ENCODE peak calls at places on chromosomes 16 and 17, in seven cellular contexts. M, I, J, N, F, G and R are unnamed samples.

GRCh38 chr17:2337152-2337810 is at the start of gene SGSM2:
- DNase-seq in M (peak), I (peak), N (peak), J (peak), G (peak), F (peak), R (no peak)

GRCh38 chr16:81495321-81496234 is 51.0 kb downstream of the CMIP start:
- DNase-seq in I (no peak), G (no peak), F (peak), N (no peak), J (no peak), M (no peak), R (no peak)

GRCh38 chr16:83781-84615 is 6.0 kb downstream of the MPG start:
- DNase-seq in G (no peak), I (peak), J (peak), N (no peak), F (peak), M (no peak), R (no peak)

GRCh38 chr16:794091-794842 is 5.8 kb downstream of the CHTF18 start:
- DNase-seq in F (no peak), J (no peak), M (no peak), I (no peak), G (no peak), N (no peak), R (no peak)

GRCh38 chr17:74145756-74146155 is 57.7 kb upstream of the RPL38 start:
- DNase-seq in J (no peak), G (peak), I (no peak), M (no peak), N (no peak), F (no peak), R (no peak)

GRCh38 chr17:79080761-79081290 is 6.2 kb downstream of the ENGASE start:
- DNase-seq in G (no peak), J (no peak), M (no peak), I (no peak), N (no peak), F (no peak), R (no peak)

GRCh38 chr17:28170771-28171170 is 128.3 kb downstream of the NLK start:
- DNase-seq in J (no peak), N (no peak), G (no peak), F (peak), I (no peak), M (no peak), R (no peak)

GRCh38 chr16:89292443-89293078 is 75.1 kb downstream of the ZNF778 start:
- DNase-seq in M (peak), J (no peak), I (no peak), N (no peak), F (no peak), G (peak), R (no peak)

GRCh38 chr16:66640724-66641314 is 36.3 kb downstream of the CMTM3 start:
- DNase-seq in J (no peak), N (no peak), M (no peak), G (no peak), I (no peak), F (no peak), R (no peak)

GRCh38 chr17:48995871-48996695 is 1.1 kb upstream of the IGF2BP1 start:
- DNase-seq in F (no peak), N (no peak), G (peak), I (no peak), M (no peak), J (no peak), R (no peak)

GRCh38 chr16:57723170-57723569 is 12.4 kb upstream of the KATNB1 start:
- DNase-seq in G (peak), M (no peak), I (no peak), J (peak), N (no peak), F (no peak), R (peak)

GRCh38 chr16:57649846-57650245 is 18.3 kb upstream of the ADGRG3 start:
- DNase-seq in G (no peak), I (no peak), J (no peak), F (no peak), M (no peak), N (no peak), R (no peak)

GRCh38 chr16:4862639-4863038 is 15.4 kb downstream of the UBN1 start:
- DNase-seq in M (peak), F (no peak), I (no peak), J (no peak), N (no peak), G (no peak), R (no peak)

GRCh38 chr17:33381201-33381600 is 88.1 kb upstream of the ASIC2 start:
- DNase-seq in G (peak), I (no peak), N (no peak), F (no peak), M (no peak), J (peak), R (no peak)

GRCh38 chr17:69951058-69951457 is 124.0 kb upstream of the KCNJ16 start:
- DNase-seq in J (no peak), G (no peak), M (no peak), N (no peak), F (no peak), I (no peak), R (no peak)

GRCh38 chr17:78991906-78992532 is 12.3 kb upstream of the LGALS3BP start:
- DNase-seq in J (no peak), F (no peak), M (no peak), G (no peak), I (peak), N (peak), R (no peak)

GRCh38 chr17:52390422-52390821 is 231.9 kb upstream of the CA10 start:
- DNase-seq in F (no peak), I (no peak), M (no peak), N (no peak), G (no peak), J (no peak), R (no peak)

GRCh38 chr16:64307431-64307830 is 814.4 kb downstream of the CDH11 start:
- DNase-seq in I (no peak), M (no peak), J (no peak), F (no peak), G (no peak), N (no peak), R (no peak)

GRCh38 chr17:79801156-79802038 is 4.5 kb upstream of the CBX8 start:
- DNase-seq in J (no peak), N (no peak), G (peak), F (no peak), M (no peak), I (no peak), R (no peak)

GRCh38 chr17:42578282-42578869 is 847 bp upstream of the PSMC3IP start:
- DNase-seq in J (peak), G (peak), N (peak), M (peak), I (peak), F (peak), R (no peak)

GRCh38 chr16:66131156-66131807 is 235.2 kb upstream of the CDH5 start:
- DNase-seq in N (no peak), I (no peak), G (no peak), F (peak), J (peak), M (no peak), R (no peak)

GRCh38 chr16:88770459-88771293 is 14.3 kb downstream of the PIEZO1 start:
- DNase-seq in M (peak), I (peak), F (no peak), J (peak), N (peak), G (peak), R (no peak)

GRCh38 chr16:23452572-23453337 is at the start of gene COG7:
- DNase-seq in F (peak), M (peak), I (peak), N (peak), J (peak), G (peak), R (peak)

GRCh38 chr17:55117063-55117611 is 147.6 kb upstream of the HLF start:
- DNase-seq in G (no peak), J (peak), N (no peak), F (no peak), M (no peak), I (no peak), R (no peak)

GRCh38 chr17:82237083-82237745 is 8.4 kb downstream of the SLC16A3 start:
- DNase-seq in J (no peak), F (no peak), M (no peak), N (no peak), I (peak), G (peak), R (no peak)

DNA sequence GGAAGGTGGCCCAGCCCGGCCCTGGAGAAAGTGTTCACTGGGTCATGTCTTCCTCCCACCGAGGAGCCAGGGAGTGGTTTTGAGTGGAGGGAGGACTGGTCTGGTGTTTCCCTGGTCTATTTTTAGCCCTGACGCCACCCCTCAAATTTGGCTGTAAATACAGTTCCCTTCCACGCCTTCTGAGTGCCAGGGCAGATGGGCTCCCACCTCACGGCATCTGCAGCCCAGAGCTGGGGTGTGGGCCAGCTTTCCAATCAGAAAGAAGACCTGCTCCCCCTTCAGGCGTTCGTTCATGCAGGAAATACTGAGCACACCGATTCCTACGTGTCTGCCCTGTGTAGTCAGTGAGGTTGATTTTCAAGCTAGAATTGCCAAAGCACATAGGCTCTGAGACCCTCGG is 53.7 kb downstream of the SNX20 start:
- DNase-seq in G (peak), J (peak), I (peak), M (no peak), F (peak), N (peak), R (no peak)
- TF ChIP-seq CTCF in G (peak), J (peak), I (peak), M (no peak), F (peak), N (peak), R (peak)

DNA sequence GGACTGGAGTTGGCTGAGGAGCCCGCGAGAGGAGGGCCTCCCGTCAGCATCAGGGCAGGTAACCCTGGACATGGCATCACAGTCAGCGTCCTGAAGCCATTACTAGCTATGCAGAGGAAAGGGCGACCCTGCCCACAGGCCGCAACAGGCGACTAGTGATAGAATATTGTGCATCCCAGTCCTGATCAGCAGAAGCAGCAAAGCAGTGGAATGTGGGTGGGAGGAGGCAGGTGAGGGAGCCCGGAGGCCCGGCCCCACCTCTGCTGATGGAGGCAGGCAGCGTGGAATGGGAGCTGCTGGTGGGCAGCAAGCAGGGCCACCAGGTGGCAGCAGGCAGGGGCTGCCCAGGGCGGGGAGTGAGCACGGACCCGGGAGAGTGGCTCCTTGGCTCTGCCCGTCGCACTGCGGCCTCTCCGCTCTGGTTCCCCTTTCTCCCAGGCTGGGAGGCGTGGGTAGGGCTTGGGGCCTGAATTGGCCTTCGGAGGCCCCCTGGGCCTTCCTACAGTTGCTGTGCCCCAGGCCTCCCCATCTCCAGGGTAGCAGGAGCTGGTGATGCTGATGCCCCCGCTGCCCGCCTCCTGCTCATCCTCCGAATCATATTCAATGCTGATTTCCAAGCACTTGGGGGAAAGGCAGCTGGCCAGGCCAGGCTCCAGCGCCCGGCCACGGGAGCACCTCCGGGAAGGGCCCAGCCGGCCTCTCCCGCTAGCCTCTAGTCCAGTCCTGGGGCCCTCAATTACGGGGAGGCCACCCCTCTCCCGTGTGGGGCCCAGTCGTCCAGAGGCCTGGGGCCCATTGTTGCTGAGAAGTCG is 20.2 kb downstream of the TSPOAP1 start:
- DNase-seq in I (no peak), F (no peak), G (peak), J (no peak), N (no peak), M (peak), R (no peak)
- TF ChIP-seq CTCF in I (no peak), F (peak), G (peak), J (peak), N (no peak), M (no peak), R (peak)

GRCh38 chr17:40822132-40822812 is at the start of gene KRT10:
- DNase-seq in J (no peak), F (no peak), M (no peak), N (no peak), I (no peak), G (no peak), R (no peak)
- TF ChIP-seq CTCF in J (no peak), F (no peak), M (no peak), N (no peak), I (no peak), G (no peak), R (no peak)

GRCh38 chr16:77956231-77956630 is 66.1 kb upstream of the CLEC3A start:
- DNase-seq in N (no peak), M (no peak), J (no peak), F (no peak), I (no peak), G (no peak), R (no peak)

GRCh38 chr16:77946834-77947233 is 75.5 kb upstream of the CLEC3A start:
- DNase-seq in I (no peak), G (no peak), M (no peak), N (no peak), J (peak), F (peak), R (no peak)

GRCh38 chr16:77949445-77949844 is 72.9 kb upstream of the CLEC3A start:
- DNase-seq in N (no peak), F (no peak), J (no peak), I (no peak), G (no peak), M (no peak), R (no peak)

GRCh38 chr16:77955127-77955526 is 67.2 kb upstream of the CLEC3A start:
- DNase-seq in N (no peak), J (no peak), M (no peak), G (no peak), F (no peak), I (no peak), R (no peak)

DNA sequence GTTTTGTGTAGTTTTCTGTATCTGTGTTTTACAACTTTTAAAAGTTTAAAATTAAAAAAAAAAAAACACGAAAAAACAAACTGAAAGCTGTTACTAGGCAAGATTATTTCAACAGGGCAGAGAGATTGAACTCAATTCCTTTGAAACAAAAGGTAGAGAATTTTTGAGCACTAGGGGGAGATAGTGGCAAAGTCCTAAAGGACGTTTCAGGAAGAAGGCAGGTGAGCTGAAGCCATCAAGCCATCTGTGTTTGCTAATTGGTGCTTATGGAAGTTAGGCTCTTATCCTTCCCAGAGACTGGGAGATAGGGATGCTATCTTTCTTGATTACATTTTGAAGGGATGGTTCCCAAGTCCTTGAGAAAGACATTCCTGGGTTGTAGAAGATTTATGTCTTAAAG is 70.6 kb upstream of the CLEC3A start:
- DNase-seq in I (no peak), G (no peak), N (no peak), M (no peak), F (no peak), J (no peak), R (no peak)
- TF ChIP-seq CTCF in I (no peak), G (peak), N (no peak), M (no peak), F (peak), J (peak), R (peak)

GRCh38 chr17:34638526-34639260 is 59.3 kb downstream of the TMEM132E start:
- DNase-seq in F (no peak), G (no peak), M (no peak), N (no peak), I (no peak), J (no peak), R (peak)
- TF ChIP-seq CTCF in F (no peak), G (no peak), M (no peak), N (no peak), I (no peak), J (no peak), R (peak)

DNA sequence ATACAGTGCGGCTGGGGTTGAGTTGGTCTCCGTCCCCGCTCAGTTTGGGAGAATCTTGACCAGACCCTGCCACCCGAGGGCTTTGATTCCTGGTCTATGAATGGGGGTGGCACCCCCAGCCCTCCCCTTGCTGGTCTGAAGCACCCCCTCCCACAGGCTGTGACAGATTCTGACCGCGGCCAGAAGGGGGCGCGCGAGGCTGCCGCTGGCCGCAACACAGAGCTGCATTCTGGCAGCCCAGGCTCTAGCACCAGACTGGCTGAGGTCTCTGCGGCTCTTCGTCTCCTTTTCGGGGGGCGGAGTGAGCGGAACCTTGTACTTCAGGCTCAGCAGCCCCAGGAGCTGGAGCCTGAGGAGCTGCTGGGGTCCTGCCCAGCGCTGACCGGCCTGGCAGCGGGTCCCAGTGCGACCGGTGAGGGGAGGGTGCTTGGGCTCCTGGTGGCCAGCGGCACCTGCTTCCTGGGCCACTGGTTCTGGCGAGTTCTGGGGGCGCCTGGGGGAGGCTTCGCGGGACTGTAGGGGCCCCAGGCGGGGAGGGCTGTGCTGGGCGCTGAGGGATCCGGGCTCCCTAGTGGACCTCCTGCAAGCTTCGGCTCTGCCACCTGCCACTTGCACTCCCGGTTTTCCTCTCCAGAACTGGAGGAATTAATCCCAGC is 1011.6 kb downstream of the KCNJ18 start:
- DNase-seq in N (no peak), M (no peak), I (peak), J (no peak), G (no peak), F (no peak), R (no peak)
- TF ChIP-seq CTCF in N (no peak), M (no peak), I (no peak), J (no peak), G (no peak), F (no peak), R (no peak)

GRCh38 chr17:43873091-43873490 is 26.1 kb downstream of the CD300LG start:
- DNase-seq in F (no peak), J (no peak), I (no peak), G (no peak), N (no peak), M (no peak), R (no peak)
- TF ChIP-seq CTCF in F (no peak), J (no peak), I (no peak), G (peak), N (no peak), M (no peak), R (peak)

GRCh38 chr16:30985401-30986128 is 558 bp downstream of the HSD3B7 start:
- DNase-seq in F (peak), M (peak), J (no peak), N (no peak), G (peak), I (no peak), R (no peak)
- TF ChIP-seq CTCF in F (no peak), M (no peak), J (no peak), N (no peak), G (no peak), I (no peak), R (no peak)

GRCh38 chr17:68060336-68060735 is 24.8 kb downstream of the KPNA2 start:
- DNase-seq in M (no peak), F (no peak), N (no peak), J (no peak), G (no peak), I (no peak), R (no peak)

GRCh38 chr17:68053237-68054030 is 17.9 kb downstream of the KPNA2 start:
- DNase-seq in N (no peak), J (peak), I (peak), M (peak), G (no peak), F (peak), R (no peak)

GRCh38 chr17:68061512-68062313 is 26.2 kb downstream of the KPNA2 start:
- DNase-seq in M (no peak), F (peak), I (no peak), N (no peak), J (peak), G (no peak), R (no peak)

GRCh38 chr17:68054296-68054900 is 18.9 kb downstream of the KPNA2 start:
- DNase-seq in G (no peak), M (peak), F (peak), J (peak), I (no peak), N (no peak), R (no peak)

GRCh38 chr17:68057531-68057952 is 22.0 kb downstream of the KPNA2 start:
- DNase-seq in N (peak), G (no peak), F (peak), I (no peak), M (no peak), J (peak), R (no peak)
- TF ChIP-seq CTCF in N (peak), G (peak), F (peak), I (no peak), M (peak), J (peak), R (peak)

DNA sequence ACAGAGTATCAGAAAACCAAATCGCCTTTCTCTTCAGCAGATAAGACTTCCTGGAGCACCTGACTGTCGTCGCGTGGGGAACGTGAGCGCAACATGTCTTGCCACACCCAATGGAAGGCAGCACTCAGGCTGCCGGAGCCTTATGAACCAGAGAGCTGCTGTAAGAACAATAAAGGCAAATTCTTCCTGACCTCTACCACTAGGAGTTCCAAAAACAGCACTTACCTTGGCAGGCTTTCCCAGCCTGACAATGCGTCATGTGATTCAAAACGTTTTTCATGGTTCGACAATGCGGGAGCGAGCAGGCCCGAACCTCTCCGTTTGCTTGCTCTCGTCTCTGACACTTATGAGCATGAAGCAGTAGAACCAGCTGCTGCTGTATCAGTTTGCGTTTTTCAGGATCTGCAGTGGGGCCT is 75.8 kb upstream of the TRAP1 start:
- DNase-seq in F (peak), J (peak), M (peak), N (no peak), G (no peak), I (peak), R (no peak)
- TF ChIP-seq CTCF in F (peak), J (no peak), M (no peak), N (no peak), G (peak), I (no peak), R (no peak)